ENCODE peak calls at places on chromosomes 12 and 14, in seven cellular contexts. L is heart left ventricle, U is HepG2, I is A549, G is upper lobe of left lung, J is right lobe of liver, O is K562. A is an unnamed sample.
A peak's percentile ranks its signal among the peaks of the same experiment; 100 is the strongest.

GRCh38 chr12:15789215-15790171 is at the start of gene EPS8:
- ATAC-seq in L (peak; percentile 98), U (peak; percentile 90), I (peak; percentile 95), G (peak; percentile 95), J (peak; percentile 89), O (no peak), A (peak; percentile 97)

GRCh38 chr12:4215862-4216541 is 57.6 kb upstream of the CCND2 start:
- ATAC-seq in L (no peak), U (no peak), I (no peak), G (no peak), J (no peak), O (no peak), A (no peak)

GRCh38 chr14:98136019-98136418 is 1136.0 kb downstream of the BCL11B start:
- ATAC-seq in L (no peak), U (no peak), I (no peak), G (no peak), J (no peak), O (no peak), A (no peak)

GRCh38 chr14:104531421-104532190 is 48.0 kb upstream of the C14orf180 start:
- ATAC-seq in L (peak; percentile 79), U (no peak), I (no peak), G (no peak), J (no peak), O (no peak), A (no peak)

GRCh38 chr14:65258391-65258790 is 154.1 kb upstream of the FUT8 start:
- ATAC-seq in L (no peak), U (peak; percentile 32), I (peak; percentile 58), G (no peak), J (no peak), O (no peak), A (no peak)

GRCh38 chr12:20426191-20426590 is 57.9 kb downstream of the PDE3A start:
- ATAC-seq in L (peak; percentile 81), U (no peak), I (no peak), G (peak; percentile 37), J (no peak), O (no peak), A (peak; percentile 93)

GRCh38 chr12:100494026-100494425 is 20.4 kb downstream of the NR1H4 start:
- ATAC-seq in L (no peak), U (no peak), I (no peak), G (no peak), J (no peak), O (no peak), A (no peak)

GRCh38 chr12:1553987-1554982 is 40.1 kb downstream of the FBXL14 start:
- ATAC-seq in L (no peak), U (no peak), I (peak; percentile 22), G (no peak), J (no peak), O (no peak), A (no peak)

GRCh38 chr12:6158263-6158662 is 33.8 kb upstream of the VWF start:
- ATAC-seq in L (no peak), U (peak; percentile 83), I (no peak), G (no peak), J (peak; percentile 52), O (no peak), A (no peak)

GRCh38 chr12:70691018-70691672 is 53.9 kb upstream of the PTPRB start:
- ATAC-seq in L (peak; percentile 66), U (no peak), I (no peak), G (peak; percentile 85), J (peak; percentile 72), O (no peak), A (no peak)

GRCh38 chr12:23729354-23729753 is 220.1 kb downstream of the SOX5 start:
- ATAC-seq in L (no peak), U (no peak), I (no peak), G (no peak), J (no peak), O (no peak), A (no peak)

GRCh38 chr14:49893309-49894213 is 679 bp downstream of the ARF6 start:
- ATAC-seq in L (peak; percentile 80), U (peak; percentile 68), I (peak; percentile 67), G (peak; percentile 78), J (peak; percentile 60), O (peak; percentile 71), A (peak; percentile 68)
- TF ChIP-seq POLR2A in L (no peak), U (no peak), I (no peak), G (no peak), J (no peak), O (no peak), A (no peak)

GRCh38 chr12:96193725-96194571 is at the start of gene ELK3:
- ATAC-seq in L (peak; percentile 86), U (peak; percentile 85), I (peak; percentile 60), G (peak; percentile 74), J (peak; percentile 78), O (peak; percentile 83), A (peak; percentile 79)
- TF ChIP-seq POLR2A in L (no peak), U (no peak), I (peak; percentile 51), G (peak; percentile 67), J (peak; percentile 57), O (peak; percentile 52), A (peak; percentile 23)

DNA sequence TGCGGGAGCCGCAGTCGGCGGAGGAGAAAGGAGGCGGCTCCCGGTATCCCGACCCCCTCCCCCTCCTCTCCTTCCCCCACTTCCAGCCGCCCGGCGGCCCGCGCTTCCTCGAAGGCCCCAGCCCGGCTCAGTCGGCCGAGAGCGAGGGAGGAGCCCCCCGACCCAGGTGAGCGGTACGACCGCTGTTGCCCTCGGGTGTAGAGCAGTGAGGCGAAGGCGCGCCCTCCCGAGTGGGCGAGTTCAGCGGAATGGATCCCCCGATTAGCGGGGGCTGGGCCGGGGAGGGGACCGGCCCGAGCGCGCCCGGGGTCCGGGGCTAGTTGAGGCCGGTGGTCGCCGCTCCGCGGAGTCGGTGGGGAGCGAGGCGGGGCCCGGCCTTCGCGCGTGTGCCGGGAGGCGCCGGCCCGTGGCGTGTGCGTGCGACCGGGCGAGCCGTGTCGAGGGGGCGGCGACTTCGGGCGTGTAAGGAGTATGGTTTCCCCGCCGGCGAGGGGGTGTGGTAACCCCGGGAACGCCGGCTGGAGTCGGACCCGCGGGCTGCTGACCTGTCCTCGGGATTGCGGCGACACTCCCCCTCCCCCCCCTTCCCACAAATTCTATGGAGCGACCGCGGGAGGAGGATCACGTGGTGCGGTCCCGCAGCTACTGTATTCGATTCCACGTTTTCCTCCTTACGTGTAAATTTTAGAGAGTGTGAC is 490 bp downstream of the RIMKLB start:
- ATAC-seq in L (peak; percentile 77), U (peak; percentile 48), I (peak; percentile 78), G (peak; percentile 55), J (peak; percentile 59), O (peak; percentile 72), A (peak; percentile 64)
- TF ChIP-seq POLR2A in L (no peak), U (no peak), I (peak; percentile 27), G (no peak), J (no peak), O (no peak), A (no peak)

DNA sequence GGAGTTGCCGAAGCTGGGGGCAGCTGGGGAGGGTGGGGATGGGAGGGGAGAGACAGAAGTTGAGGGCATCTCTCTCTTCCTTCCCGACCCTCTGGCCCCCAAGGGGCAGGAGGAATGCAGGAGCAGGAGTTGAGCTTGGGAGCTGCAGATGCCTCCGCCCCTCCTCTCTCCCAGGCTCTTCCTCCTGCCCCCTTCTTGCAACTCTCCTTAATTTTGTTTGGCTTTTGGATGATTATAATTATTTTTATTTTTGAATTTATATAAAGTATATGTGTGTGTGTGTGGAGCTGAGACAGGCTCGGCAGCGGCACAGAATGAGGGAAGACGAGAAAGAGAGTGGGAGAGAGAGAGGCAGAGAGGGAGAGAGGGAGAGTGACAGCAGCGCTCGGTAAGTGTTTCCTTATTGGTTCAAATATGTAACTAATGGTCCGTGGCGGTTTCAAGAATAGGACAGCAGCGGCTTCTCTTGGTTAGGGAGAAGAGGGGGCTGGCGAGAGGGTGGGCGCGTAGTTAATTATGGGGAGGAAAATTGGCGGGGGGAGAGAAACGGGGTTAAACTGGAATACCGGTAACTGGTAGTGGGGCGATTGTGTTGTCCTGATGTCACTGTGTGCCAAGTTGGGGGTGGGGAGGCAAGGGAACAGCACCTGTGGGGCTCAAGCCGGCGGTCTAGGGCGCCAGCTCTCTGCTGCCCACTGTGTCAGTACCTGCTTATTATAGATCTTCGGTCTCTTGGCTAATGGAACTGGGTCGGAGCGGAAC is 8.4 kb downstream of the HOXC8 start:
- ATAC-seq in L (peak; percentile 47), U (peak; percentile 79), I (peak; percentile 73), G (no peak), J (peak; percentile 33), O (peak; percentile 59), A (peak; percentile 18)
- TF ChIP-seq POLR2A in L (no peak), U (no peak), I (peak; percentile 17), G (no peak), J (no peak), O (no peak), A (no peak)

DNA sequence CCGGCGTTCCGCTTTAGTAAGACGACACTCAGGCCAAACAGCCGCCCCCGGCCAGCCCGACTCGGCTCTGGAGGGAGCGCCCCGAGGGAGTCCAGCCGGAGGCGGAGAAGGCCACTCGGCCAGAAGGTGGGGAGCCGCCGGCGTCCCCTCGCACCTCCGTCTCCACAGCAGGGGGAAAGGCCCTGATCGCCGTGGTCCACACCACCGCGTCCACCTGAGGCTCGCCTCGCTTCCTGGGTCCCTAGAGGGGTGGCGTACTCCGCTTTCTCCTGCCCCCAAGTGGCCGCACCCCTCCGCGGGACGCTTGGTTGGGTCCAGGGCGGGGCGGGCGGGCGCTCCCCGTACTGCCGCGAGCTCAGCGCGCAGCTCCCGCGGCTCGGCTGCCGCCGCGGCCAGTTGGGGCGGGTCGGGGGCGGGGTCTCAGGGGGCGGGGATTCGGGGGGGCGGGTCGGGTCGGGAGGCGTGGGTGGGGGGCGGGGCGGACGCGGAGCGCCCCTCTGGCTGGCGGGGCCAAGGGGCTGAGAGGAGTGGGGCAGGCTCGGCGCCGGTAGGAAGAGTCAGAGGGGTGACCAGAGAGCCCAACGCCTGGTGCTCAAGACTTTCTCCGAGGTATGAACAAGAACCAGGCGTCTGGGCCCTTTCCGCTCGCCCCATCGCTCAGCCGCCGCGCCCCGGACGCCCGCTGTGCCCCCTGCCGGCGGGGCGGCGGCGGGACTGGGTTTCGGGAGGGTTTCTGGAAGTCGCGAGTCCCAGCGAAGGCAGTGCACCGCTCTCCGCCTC is at the start of gene FRMD6:
- ATAC-seq in L (peak; percentile 95), U (peak; percentile 84), I (peak; percentile 84), G (peak; percentile 95), J (peak; percentile 86), O (peak; percentile 94), A (peak; percentile 94)
- TF ChIP-seq POLR2A in L (no peak), U (peak; percentile 60), I (peak; percentile 72), G (peak; percentile 74), J (peak; percentile 32), O (peak; percentile 48), A (peak; percentile 81)

DNA sequence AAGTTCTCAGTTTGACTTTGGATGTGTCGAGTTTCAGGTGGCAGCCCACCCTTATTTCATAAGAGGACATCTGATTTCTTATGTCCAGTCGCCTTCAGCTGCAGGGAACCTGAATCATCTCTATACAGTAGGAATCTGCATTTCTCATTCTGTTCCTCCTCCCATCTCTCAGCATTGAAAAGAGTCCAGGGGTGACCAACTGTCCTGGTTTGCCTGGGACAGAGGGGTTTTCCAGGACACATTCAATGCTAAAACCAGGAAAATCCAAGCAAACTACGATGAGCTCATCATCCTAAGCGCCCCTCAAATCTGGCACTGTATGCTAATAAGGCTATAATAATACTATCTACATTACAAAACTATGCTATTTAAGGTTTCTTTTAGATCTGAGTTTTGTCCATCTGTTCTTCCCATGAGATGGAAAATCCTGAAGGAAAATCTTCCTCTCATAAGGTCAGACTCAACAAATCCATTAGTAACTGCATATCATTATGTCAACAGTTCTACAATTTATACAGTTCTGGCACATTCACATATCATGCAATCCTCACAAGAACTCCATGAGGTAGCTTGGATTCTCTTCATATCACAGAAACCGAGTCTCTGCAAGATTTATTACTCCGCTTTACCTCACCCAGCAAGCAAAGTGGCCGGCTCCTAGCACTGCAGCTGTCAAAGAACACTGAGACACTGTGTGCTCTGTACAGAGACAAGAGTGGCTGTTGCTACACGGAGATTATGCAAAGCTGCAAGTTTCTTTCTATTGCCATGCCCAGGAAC is 15.6 kb upstream of the CALM1 start:
- ATAC-seq in L (peak; percentile 19), U (no peak), I (no peak), G (no peak), J (no peak), O (no peak), A (no peak)
- TF ChIP-seq POLR2A in L (no peak), U (no peak), I (no peak), G (peak; percentile 18), J (no peak), O (no peak), A (peak; percentile 18)

A was measured in gastroesophageal sphincter.